ENCODE peak calls at places on chromosomes 7 and 10, in five cellular contexts. One of them, this sample, is unnamed.

GRCh38 chr10:52814506-52814905 is 41.9 kb upstream of the MBL2 start:
- DNase-seq in spleen: no peak
- DNase-seq in NB4: no peak
- DNase-seq in ovary: no peak
- DNase-seq in H1: no peak
- DNase-seq in this sample: no peak

GRCh38 chr10:78258303-78259030 is 224.8 kb downstream of the RPS24 start:
- DNase-seq in spleen: peak
- DNase-seq in NB4: no peak
- DNase-seq in ovary: no peak
- DNase-seq in H1: no peak
- DNase-seq in this sample: no peak

GRCh38 chr7:75536940-75537538 is 44.9 kb downstream of the SPDYE5 start:
- DNase-seq in spleen: no peak
- DNase-seq in NB4: no peak
- DNase-seq in ovary: no peak
- DNase-seq in H1: no peak
- DNase-seq in this sample: no peak

GRCh38 chr10:62899316-62899715 is 83.2 kb upstream of the EGR2 start:
- DNase-seq in spleen: no peak
- DNase-seq in NB4: no peak
- DNase-seq in ovary: no peak
- DNase-seq in H1: no peak
- DNase-seq in this sample: no peak

GRCh38 chr7:108016841-108017775 is 14.1 kb upstream of the LAMB1 start:
- DNase-seq in spleen: no peak
- DNase-seq in NB4: peak
- DNase-seq in ovary: no peak
- DNase-seq in H1: no peak
- DNase-seq in this sample: no peak

GRCh38 chr7:49172639-49173038 is 248.3 kb downstream of the CDC14C start:
- DNase-seq in spleen: no peak
- DNase-seq in NB4: no peak
- DNase-seq in ovary: no peak
- DNase-seq in H1: no peak
- DNase-seq in this sample: no peak

GRCh38 chr10:32147730-32148129 is 91.5 kb upstream of the KIF5B start:
- DNase-seq in spleen: no peak
- DNase-seq in NB4: no peak
- DNase-seq in ovary: no peak
- DNase-seq in H1: no peak
- DNase-seq in this sample: no peak

GRCh38 chr7:102270176-102270887 is 16.3 kb upstream of the SH2B2 start:
- DNase-seq in spleen: no peak
- DNase-seq in NB4: no peak
- DNase-seq in ovary: no peak
- DNase-seq in H1: no peak
- DNase-seq in this sample: no peak

GRCh38 chr10:128047337-128047736 is 78.9 kb downstream of the MKI67 start:
- DNase-seq in spleen: peak
- DNase-seq in NB4: peak
- DNase-seq in ovary: peak
- DNase-seq in H1: peak
- DNase-seq in this sample: peak

GRCh38 chr7:98531717-98532116 is 85.4 kb upstream of the NPTX2 start:
- DNase-seq in spleen: no peak
- DNase-seq in NB4: peak
- DNase-seq in ovary: no peak
- DNase-seq in H1: no peak
- DNase-seq in this sample: no peak

GRCh38 chr10:51092402-51092801 is 18.1 kb downstream of the PRKG1 start:
- DNase-seq in spleen: no peak
- DNase-seq in NB4: no peak
- DNase-seq in ovary: peak
- DNase-seq in H1: no peak
- DNase-seq in this sample: peak

GRCh38 chr10:98338318-98338717 is 70.3 kb upstream of the LOXL4 start:
- DNase-seq in spleen: no peak
- DNase-seq in NB4: no peak
- DNase-seq in ovary: no peak
- DNase-seq in H1: no peak
- DNase-seq in this sample: peak

GRCh38 chr10:59830601-59831259 is 75.6 kb downstream of the CCDC6 start:
- DNase-seq in spleen: no peak
- DNase-seq in NB4: peak
- DNase-seq in ovary: peak
- DNase-seq in H1: peak
- DNase-seq in this sample: no peak

GRCh38 chr10:131870831-131871672 is 29.8 kb upstream of the PPP2R2D start:
- DNase-seq in spleen: peak
- DNase-seq in NB4: no peak
- DNase-seq in ovary: no peak
- DNase-seq in H1: no peak
- DNase-seq in this sample: no peak

GRCh38 chr10:31709028-31709427 is 219.6 kb downstream of the ARHGAP12 start:
- DNase-seq in spleen: no peak
- DNase-seq in NB4: no peak
- DNase-seq in ovary: no peak
- DNase-seq in H1: no peak
- DNase-seq in this sample: no peak

GRCh38 chr10:547591-548081 is 141.8 kb downstream of the DIP2C start:
- DNase-seq in spleen: no peak
- DNase-seq in NB4: no peak
- DNase-seq in ovary: no peak
- DNase-seq in H1: no peak
- DNase-seq in this sample: no peak

GRCh38 chr10:88540355-88540754 is 42.8 kb downstream of the RNLS start:
- DNase-seq in spleen: no peak
- DNase-seq in NB4: no peak
- DNase-seq in ovary: no peak
- DNase-seq in H1: no peak
- DNase-seq in this sample: no peak

GRCh38 chr7:31305260-31305659 is 35.3 kb downstream of the NEUROD6 start:
- DNase-seq in spleen: no peak
- DNase-seq in NB4: no peak
- DNase-seq in ovary: no peak
- DNase-seq in H1: no peak
- DNase-seq in this sample: no peak

DNA sequence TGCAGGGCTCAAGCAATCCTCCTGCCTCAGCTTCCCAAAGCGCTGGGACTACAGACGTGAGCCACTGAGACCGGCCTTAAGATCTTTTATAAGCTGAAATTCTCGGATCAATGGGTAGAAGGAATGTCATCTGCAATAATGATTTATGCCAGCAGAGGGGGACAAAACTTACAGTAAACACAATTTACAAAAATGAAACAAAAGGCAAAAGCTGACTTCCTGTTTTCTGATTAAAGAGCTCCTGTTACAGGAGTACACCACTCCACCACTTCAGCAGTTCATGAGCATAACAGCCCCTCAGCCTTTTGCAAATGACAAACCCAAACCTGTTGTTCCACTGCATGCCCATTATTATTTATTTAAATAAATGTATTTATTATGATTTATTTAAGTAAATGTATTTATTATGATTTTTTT is 88.5 kb upstream of the ATP6V0A4 start:
- DNase-seq in spleen: no peak
- DNase-seq in NB4: peak
- DNase-seq in ovary: no peak
- DNase-seq in H1: no peak
- DNase-seq in this sample: peak
- TF ChIP-seq CTCF in spleen: peak
- TF ChIP-seq CTCF in NB4: peak
- TF ChIP-seq CTCF in ovary: peak
- TF ChIP-seq CTCF in H1: peak
- TF ChIP-seq CTCF in this sample: peak

GRCh38 chr10:6841746-6842145 is 261.7 kb upstream of the PRKCQ start:
- DNase-seq in spleen: no peak
- DNase-seq in NB4: no peak
- DNase-seq in ovary: no peak
- DNase-seq in H1: no peak
- DNase-seq in this sample: no peak

GRCh38 chr10:6842722-6843121 is 262.6 kb upstream of the PRKCQ start:
- DNase-seq in spleen: no peak
- DNase-seq in NB4: no peak
- DNase-seq in ovary: no peak
- DNase-seq in H1: no peak
- DNase-seq in this sample: no peak

GRCh38 chr10:6838118-6838517 is 258.0 kb upstream of the PRKCQ start:
- DNase-seq in spleen: no peak
- DNase-seq in NB4: peak
- DNase-seq in ovary: no peak
- DNase-seq in H1: no peak
- DNase-seq in this sample: no peak

GRCh38 chr10:6840766-6841165 is 260.7 kb upstream of the PRKCQ start:
- DNase-seq in spleen: no peak
- DNase-seq in NB4: peak
- DNase-seq in ovary: no peak
- DNase-seq in H1: no peak
- DNase-seq in this sample: no peak

DNA sequence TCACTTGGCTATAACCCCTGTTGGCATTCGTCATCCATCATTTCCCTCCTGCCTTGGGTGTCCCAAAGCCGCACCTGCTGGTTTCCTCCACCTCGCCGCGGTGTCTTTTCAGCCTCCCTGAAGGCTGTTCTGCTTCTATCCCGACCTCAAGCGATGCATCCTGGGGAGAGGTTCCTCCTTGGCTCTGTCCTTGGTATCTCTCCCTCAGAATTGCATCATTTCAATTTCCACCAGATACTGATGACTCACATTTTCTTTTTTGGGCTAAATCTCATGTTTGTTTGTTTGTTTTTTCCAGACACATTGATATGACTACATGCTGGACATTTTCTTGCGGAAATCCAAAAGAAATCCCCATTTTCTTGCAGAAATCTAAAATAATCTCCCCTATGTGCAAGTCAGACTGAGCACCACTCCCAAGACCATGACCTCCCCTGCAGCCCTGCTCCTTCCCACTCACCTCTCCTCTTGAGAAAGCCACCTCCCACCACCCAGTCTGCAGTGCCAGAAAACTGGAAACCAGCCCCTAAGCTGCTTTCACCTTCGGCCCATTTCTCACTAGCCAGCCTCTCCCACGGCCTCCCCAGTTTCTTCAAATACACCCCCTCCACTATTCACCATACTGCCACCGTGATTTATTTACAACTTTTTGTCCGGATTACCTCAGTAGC is 260.2 kb upstream of the PRKCQ start:
- DNase-seq in spleen: no peak
- DNase-seq in NB4: peak
- DNase-seq in ovary: no peak
- DNase-seq in H1: no peak
- DNase-seq in this sample: no peak
- TF ChIP-seq POLR2A in spleen: no peak
- TF ChIP-seq POLR2A in NB4: no peak
- TF ChIP-seq POLR2A in ovary: no peak
- TF ChIP-seq POLR2A in H1: no peak
- TF ChIP-seq POLR2A in this sample: no peak

GRCh38 chr7:149317986-149318672 is 56.1 kb downstream of the ZNF783 start:
- DNase-seq in spleen: no peak
- DNase-seq in NB4: no peak
- DNase-seq in ovary: no peak
- DNase-seq in H1: peak
- DNase-seq in this sample: no peak
- TF ChIP-seq CTCF in spleen: no peak
- TF ChIP-seq CTCF in NB4: peak
- TF ChIP-seq CTCF in ovary: no peak
- TF ChIP-seq CTCF in H1: peak
- TF ChIP-seq CTCF in this sample: no peak

GRCh38 chr7:155296788-155297516 is 726 bp upstream of the INSIG1 start:
- DNase-seq in spleen: peak
- DNase-seq in NB4: peak
- DNase-seq in ovary: peak
- DNase-seq in H1: peak
- DNase-seq in this sample: peak
- TF ChIP-seq POLR2A in spleen: no peak
- TF ChIP-seq POLR2A in NB4: no peak
- TF ChIP-seq POLR2A in ovary: no peak
- TF ChIP-seq POLR2A in H1: peak
- TF ChIP-seq POLR2A in this sample: no peak

GRCh38 chr10:90856261-90856660 is 1.6 kb downstream of the HTR7 start:
- DNase-seq in spleen: no peak
- DNase-seq in NB4: no peak
- DNase-seq in ovary: no peak
- DNase-seq in H1: no peak
- DNase-seq in this sample: no peak

GRCh38 chr10:90856964-90857634 is 740 bp downstream of the HTR7 start:
- DNase-seq in spleen: peak
- DNase-seq in NB4: no peak
- DNase-seq in ovary: no peak
- DNase-seq in H1: peak
- DNase-seq in this sample: no peak

GRCh38 chr10:90858489-90858968 is 690 bp upstream of the HTR7 start:
- DNase-seq in spleen: no peak
- DNase-seq in NB4: no peak
- DNase-seq in ovary: no peak
- DNase-seq in H1: no peak
- DNase-seq in this sample: no peak

GRCh38 chr10:90859321-90859751 is 1.5 kb upstream of the HTR7 start:
- DNase-seq in spleen: no peak
- DNase-seq in NB4: peak
- DNase-seq in ovary: no peak
- DNase-seq in H1: no peak
- DNase-seq in this sample: no peak

GRCh38 chr10:90857635-90858488 is at the start of gene HTR7:
- DNase-seq in spleen: peak
- DNase-seq in NB4: peak
- DNase-seq in ovary: peak
- DNase-seq in H1: peak
- DNase-seq in this sample: peak
- TF ChIP-seq CTCF in spleen: peak
- TF ChIP-seq CTCF in NB4: peak
- TF ChIP-seq CTCF in ovary: peak
- TF ChIP-seq CTCF in H1: peak
- TF ChIP-seq CTCF in this sample: peak

GRCh38 chr10:110501142-110501937 is 3.6 kb downstream of the DUSP5 start:
- DNase-seq in spleen: peak
- DNase-seq in NB4: peak
- DNase-seq in ovary: peak
- DNase-seq in H1: peak
- DNase-seq in this sample: peak
- TF ChIP-seq POLR2A in spleen: no peak
- TF ChIP-seq POLR2A in NB4: no peak
- TF ChIP-seq POLR2A in ovary: no peak
- TF ChIP-seq POLR2A in H1: peak
- TF ChIP-seq POLR2A in this sample: no peak

This sample was measured in heart left ventricle.